ENCODE peak calls at places on chromosomes 7 and 10, in ten cellular contexts. J is HuH-7.5; H is stimulated activated CD4-positive, alpha-beta T cell treated with anti-CD3 and anti-CD28 coated beads, Interleukin-2, amount 100 ng/mL, for 48 hours; Q is thyroid gland; G is cardiac fibroblast; E is HuH-7; A is iris pigment epithelial cell; K is colonic mucosa; L is CD8-positive, alpha-beta T cell; Y is caudate nucleus. P is an unnamed sample.

GRCh38 chr10:104521901-104522827 is 118.9 kb upstream of the SORCS3 start:
- DNase-seq in J (no peak), H (no peak), Q (peak), G (no peak), E (no peak), A (no peak), K (no peak), L (no peak), Y (no peak), P (peak)

GRCh38 chr7:64888561-64888900 is 14.5 kb upstream of the ZNF273 start:
- DNase-seq in J (no peak), H (no peak), Q (no peak), G (no peak), E (peak), A (peak), K (no peak), L (no peak), Y (no peak), P (no peak)

GRCh38 chr7:90474284-90475210 is 5.1 kb downstream of the PTTG1IP2 start:
- DNase-seq in J (no peak), H (no peak), Q (no peak), G (peak), E (no peak), A (peak), K (no peak), L (no peak), Y (no peak), P (peak)

GRCh38 chr7:3984456-3984855 is 683.4 kb downstream of the SDK1 start:
- DNase-seq in J (no peak), H (no peak), Q (no peak), G (no peak), E (no peak), A (no peak), K (no peak), L (no peak), Y (no peak), P (no peak)

GRCh38 chr10:75358835-75359421 is 42.6 kb downstream of the ZNF503 start:
- DNase-seq in J (no peak), H (no peak), Q (no peak), G (peak), E (peak), A (peak), K (no peak), L (no peak), Y (no peak), P (no peak)

GRCh38 chr7:11988186-11988585 is 156.2 kb upstream of the THSD7A start:
- DNase-seq in J (peak), H (no peak), Q (no peak), G (no peak), E (peak), A (no peak), K (no peak), L (no peak), Y (no peak), P (no peak)

GRCh38 chr7:21352540-21353387 is 75.1 kb upstream of the SP4 start:
- DNase-seq in J (no peak), H (no peak), Q (no peak), G (no peak), E (no peak), A (no peak), K (no peak), L (no peak), Y (no peak), P (no peak)

GRCh38 chr7:134327896-134328295 is 11.2 kb upstream of the SLC35B4 start:
- DNase-seq in J (no peak), H (peak), Q (peak), G (peak), E (peak), A (peak), K (peak), L (peak), Y (no peak), P (peak)

GRCh38 chr10:46992794-46993552 is 81.7 kb downstream of the PTPN20 start:
- DNase-seq in J (no peak), H (no peak), Q (no peak), G (peak), E (peak), A (peak), K (peak), L (no peak), Y (peak), P (peak)

GRCh38 chr10:120684211-120684610 is 167.0 kb upstream of the WDR11 start:
- DNase-seq in J (no peak), H (no peak), Q (no peak), G (no peak), E (no peak), A (no peak), K (no peak), L (no peak), Y (no peak), P (no peak)

GRCh38 chr10:16787361-16787791 is 29.8 kb downstream of the RSU1 start:
- DNase-seq in J (no peak), H (peak), Q (no peak), G (no peak), E (no peak), A (no peak), K (no peak), L (peak), Y (no peak), P (no peak)

GRCh38 chr10:73493781-73494180 is 2.0 kb downstream of the PPP3CB start:
- DNase-seq in J (no peak), H (no peak), Q (no peak), G (peak), E (no peak), A (peak), K (no peak), L (no peak), Y (no peak), P (no peak)

GRCh38 chr7:74417419-74417971 is 36.2 kb upstream of the GTF2IRD1 start:
- DNase-seq in J (peak), H (peak), Q (peak), G (peak), E (peak), A (peak), K (peak), L (peak), Y (peak), P (peak)

GRCh38 chr7:94843553-94843952 is 63.8 kb upstream of the PPP1R9A start:
- DNase-seq in J (no peak), H (no peak), Q (no peak), G (no peak), E (no peak), A (no peak), K (no peak), L (no peak), Y (no peak), P (no peak)

GRCh38 chr7:122686360-122686878 is 12.5 kb downstream of the RNF133 start:
- DNase-seq in J (no peak), H (no peak), Q (peak), G (no peak), E (no peak), A (no peak), K (no peak), L (no peak), Y (no peak), P (no peak)

GRCh38 chr10:47012214-47012613 is 101.0 kb downstream of the PTPN20 start:
- DNase-seq in J (no peak), H (no peak), Q (no peak), G (no peak), E (no peak), A (no peak), K (no peak), L (no peak), Y (no peak), P (no peak)

GRCh38 chr10:61136151-61136550 is 192.2 kb upstream of the RHOBTB1 start:
- DNase-seq in J (no peak), H (no peak), Q (no peak), G (peak), E (no peak), A (peak), K (no peak), L (no peak), Y (no peak), P (peak)

GRCh38 chr10:99872367-99873162 is 90.1 kb downstream of the ABCC2 start:
- DNase-seq in J (no peak), H (no peak), Q (no peak), G (peak), E (peak), A (peak), K (no peak), L (no peak), Y (no peak), P (no peak)

GRCh38 chr7:22442887-22443369 is 57.1 kb downstream of the STEAP1B start:
- DNase-seq in J (no peak), H (no peak), Q (no peak), G (no peak), E (no peak), A (no peak), K (no peak), L (no peak), Y (no peak), P (no peak)

GRCh38 chr7:50599385-50599784 is 34.2 kb upstream of the DDC start:
- DNase-seq in J (no peak), H (no peak), Q (no peak), G (no peak), E (no peak), A (no peak), K (no peak), L (no peak), Y (no peak), P (no peak)

GRCh38 chr10:29023678-29024077 is 265.2 kb upstream of the LYZL1 start:
- DNase-seq in J (no peak), H (no peak), Q (no peak), G (peak), E (no peak), A (peak), K (no peak), L (no peak), Y (no peak), P (no peak)

GRCh38 chr7:30281791-30282190 is 2.6 kb upstream of the ZNRF2 start:
- DNase-seq in J (no peak), H (no peak), Q (no peak), G (no peak), E (peak), A (no peak), K (peak), L (no peak), Y (no peak), P (no peak)

GRCh38 chr10:34922138-34922537 is 107.0 kb upstream of the PARD3 start:
- DNase-seq in J (no peak), H (no peak), Q (no peak), G (peak), E (no peak), A (no peak), K (no peak), L (no peak), Y (no peak), P (no peak)

GRCh38 chr10:91587710-91588638 is 44.9 kb downstream of the PPP1R3C start:
- DNase-seq in J (no peak), H (no peak), Q (peak), G (peak), E (no peak), A (peak), K (no peak), L (no peak), Y (no peak), P (peak)

GRCh38 chr10:132369636-132370185 is 27.3 kb upstream of the PWWP2B start:
- DNase-seq in J (no peak), H (no peak), Q (no peak), G (no peak), E (no peak), A (no peak), K (no peak), L (no peak), Y (no peak), P (no peak)

GRCh38 chr10:111835562-111835961 is 348.0 kb downstream of the GPAM start:
- DNase-seq in J (no peak), H (no peak), Q (no peak), G (peak), E (no peak), A (peak), K (no peak), L (no peak), Y (no peak), P (peak)

GRCh38 chr10:33335550-33335799 is 1.0 kb upstream of the NRP1 start:
- DNase-seq in J (peak), H (no peak), Q (peak), G (no peak), E (peak), A (no peak), K (no peak), L (no peak), Y (no peak), P (no peak)

GRCh38 chr7:76357379-76358052 is 1.3 kb downstream of the YWHAG start:
- DNase-seq in J (no peak), H (no peak), Q (no peak), G (no peak), E (no peak), A (no peak), K (no peak), L (no peak), Y (no peak), P (no peak)

GRCh38 chr7:117041007-117041406 is 87.7 kb downstream of the ST7 start:
- DNase-seq in J (no peak), H (no peak), Q (no peak), G (peak), E (no peak), A (peak), K (no peak), L (no peak), Y (no peak), P (no peak)

GRCh38 chr7:25863727-25864116 is 288.3 kb upstream of the NFE2L3 start:
- DNase-seq in J (no peak), H (no peak), Q (no peak), G (no peak), E (no peak), A (no peak), K (no peak), L (no peak), Y (no peak), P (no peak)

GRCh38 chr7:50739744-50740455 is 42.8 kb downstream of the GRB10 start:
- DNase-seq in J (no peak), H (peak), Q (no peak), G (peak), E (no peak), A (no peak), K (no peak), L (peak), Y (no peak), P (no peak)

P was measured in A673.